ENCODE peak calls at places on chromosomes 6 and 20, in nine cellular contexts. R is astrocyte; P is endodermal cell; H is body of pancreas; G is ovary; V is CD8-positive, alpha-beta memory T cell; X is GM23248; D is cardiac muscle cell; K is NT2/D1. F is an unnamed sample.
A peak's percentile ranks its signal among the peaks of the same experiment; 100 is the strongest.

GRCh38 chr20:14470231-14470894 is 133.0 kb upstream of the FLRT3 start:
- DNase-seq in R (no peak), P (no peak), H (peak; percentile 75), G (no peak), V (no peak), X (no peak), D (no peak), K (no peak), F (no peak)

GRCh38 chr6:22082278-22082677 is 214.6 kb downstream of the PRL start:
- DNase-seq in R (peak; percentile 55), P (no peak), H (peak; percentile 32), G (no peak), V (no peak), X (peak; percentile 49), D (no peak), K (no peak), F (no peak)

GRCh38 chr20:2475850-2476741 is 5.5 kb upstream of the SNRPB start:
- DNase-seq in R (no peak), P (no peak), H (no peak), G (no peak), V (no peak), X (no peak), D (no peak), K (no peak), F (no peak)

GRCh38 chr20:11585752-11586352 is 331.8 kb upstream of the BTBD3 start:
- DNase-seq in R (peak; percentile 1), P (no peak), H (no peak), G (no peak), V (no peak), X (peak; percentile 28), D (peak; percentile 29), K (no peak), F (no peak)

GRCh38 chr6:72810571-72811280 is 188.9 kb downstream of the KCNQ5 start:
- DNase-seq in R (no peak), P (no peak), H (no peak), G (no peak), V (no peak), X (peak; percentile 34), D (no peak), K (no peak), F (no peak)

GRCh38 chr6:124389127-124389526 is 573.1 kb upstream of the RNF217 start:
- DNase-seq in R (no peak), P (no peak), H (no peak), G (no peak), V (no peak), X (no peak), D (no peak), K (no peak), F (no peak)

GRCh38 chr6:44548319-44548718 is 160.8 kb downstream of the CDC5L start:
- DNase-seq in R (no peak), P (no peak), H (no peak), G (no peak), V (no peak), X (no peak), D (no peak), K (no peak), F (no peak)

GRCh38 chr6:137874204-137875001 is 7.3 kb downstream of the TNFAIP3 start:
- DNase-seq in R (no peak), P (no peak), H (no peak), G (no peak), V (no peak), X (no peak), D (no peak), K (no peak), F (no peak)

GRCh38 chr6:68777956-68778355 is 142.9 kb downstream of the ADGRB3 start:
- DNase-seq in R (peak; percentile 42), P (no peak), H (no peak), G (no peak), V (no peak), X (peak; percentile 7), D (peak; percentile 12), K (no peak), F (peak; percentile 64)

GRCh38 chr6:47852727-47853126 is 70.9 kb downstream of the OPN5 start:
- DNase-seq in R (no peak), P (no peak), H (no peak), G (no peak), V (no peak), X (no peak), D (no peak), K (no peak), F (no peak)

GRCh38 chr6:158020811-158021210 is 39.1 kb downstream of the SYNJ2 start:
- DNase-seq in R (no peak), P (no peak), H (no peak), G (no peak), V (no peak), X (no peak), D (no peak), K (no peak), F (no peak)

GRCh38 chr6:10140824-10141223 is 274.1 kb downstream of the TFAP2A start:
- DNase-seq in R (no peak), P (no peak), H (no peak), G (no peak), V (no peak), X (no peak), D (no peak), K (no peak), F (no peak)

GRCh38 chr6:112253842-112254816 is at the start of gene LAMA4:
- DNase-seq in R (peak; percentile 84), P (peak; percentile 85), H (peak; percentile 50), G (peak; percentile 55), V (no peak), X (peak; percentile 83), D (peak; percentile 69), K (no peak), F (peak; percentile 16)

GRCh38 chr6:27163858-27164257 is 83.6 kb upstream of the PRSS16 start:
- DNase-seq in R (no peak), P (no peak), H (no peak), G (no peak), V (no peak), X (no peak), D (no peak), K (no peak), F (no peak)

GRCh38 chr6:151087861-151088598 is 151.7 kb upstream of the AKAP12 start:
- DNase-seq in R (peak; percentile 87), P (peak; percentile 29), H (peak; percentile 48), G (peak; percentile 63), V (no peak), X (peak; percentile 26), D (peak; percentile 57), K (no peak), F (no peak)

DNA sequence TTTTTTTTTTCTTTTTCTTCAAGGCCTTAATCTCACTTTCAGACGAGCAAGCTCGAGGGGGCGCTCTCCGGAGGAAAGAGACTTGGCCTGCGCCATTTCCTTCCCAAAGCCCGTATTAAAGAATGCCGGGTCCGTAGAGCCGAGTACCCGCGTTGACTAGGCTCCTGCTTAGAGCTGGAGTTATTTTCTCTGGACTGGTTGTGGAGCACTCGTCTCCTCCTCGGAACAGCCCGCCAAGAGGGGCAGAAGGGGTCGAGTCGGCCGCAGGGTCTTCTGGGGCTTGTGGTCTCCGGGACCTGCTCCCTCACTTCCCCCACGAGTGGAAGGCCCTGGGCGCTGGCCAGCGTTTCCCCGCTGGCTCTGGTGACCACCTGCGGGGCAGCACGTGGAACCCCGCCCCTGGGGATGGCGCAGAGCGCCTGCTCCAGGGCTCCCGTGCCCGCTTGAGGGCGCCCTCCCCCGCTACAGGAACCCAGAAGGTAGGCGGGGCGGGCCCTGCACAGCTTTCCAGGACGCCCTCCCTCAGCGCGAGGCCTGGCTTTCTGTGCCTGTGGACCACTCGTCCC is 2.7 kb upstream of the MEI4 start:
- DNase-seq in R (no peak), P (peak; percentile 96), H (peak; percentile 95), G (no peak), V (no peak), X (no peak), D (peak; percentile 73), K (peak; percentile 64), F (no peak)
- H3K4me3 ChIP-seq in R (no peak overlapping the region), P (no peak overlapping the region), H (peak overlapping the region; percentile 35), G (no peak overlapping the region), V (no peak overlapping the region), X (no peak overlapping the region), D (peak overlapping the region; percentile 16), K (peak overlapping the region; percentile 16), F (no peak overlapping the region)

GRCh38 chr20:17775600-17775999 is 75.8 kb downstream of the BANF2 start:
- DNase-seq in R (no peak), P (no peak), H (no peak), G (no peak), V (no peak), X (no peak), D (no peak), K (no peak), F (no peak)
- H3K36me3 ChIP-seq in R (no peaks in the 10 kb centered on the region), P (no peaks in the 10 kb centered on the region), H (no peaks in the 10 kb centered on the region), G (no peaks in the 10 kb centered on the region), V (no peaks in the 10 kb centered on the region), X (no peaks in the 10 kb centered on the region), D (no peaks in the 10 kb centered on the region), K (no peaks in the 10 kb centered on the region), F (no peaks in the 10 kb centered on the region)

DNA sequence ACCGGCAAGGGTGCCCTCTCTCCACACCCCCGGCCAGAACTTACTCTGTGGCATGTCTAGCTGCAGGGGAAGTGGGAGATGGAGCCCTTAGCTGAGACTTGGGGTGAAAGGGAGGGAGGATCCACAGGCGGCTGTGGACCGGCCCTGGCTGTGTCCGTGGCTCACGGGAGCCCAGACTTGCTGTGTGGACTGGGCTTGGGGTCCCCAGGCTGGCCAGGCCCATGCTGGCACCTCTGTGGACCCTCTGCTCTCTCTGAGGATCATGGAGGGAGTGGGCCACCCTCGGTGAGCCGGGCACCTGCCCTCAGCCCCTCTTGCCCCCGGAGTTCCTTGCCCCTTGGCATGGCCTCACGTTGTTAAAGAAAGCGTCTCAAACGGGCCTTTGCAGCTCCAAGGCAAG is 8.9 kb upstream of the NTSR1 start:
- DNase-seq in R (no peak), P (no peak), H (no peak), G (no peak), V (no peak), X (no peak), D (no peak), K (no peak), F (no peak)
- H3K4me3 ChIP-seq in R (no peak overlapping the region), P (no peak overlapping the region), H (no peak overlapping the region), G (no peak overlapping the region), V (no peak overlapping the region), X (no peak overlapping the region), D (no peak overlapping the region), K (no peak overlapping the region), F (no peak overlapping the region)

GRCh38 chr20:41065716-41066115 is 37.1 kb downstream of the TOP1 start:
- DNase-seq in R (no peak), P (no peak), H (no peak), G (no peak), V (no peak), X (no peak), D (no peak), K (no peak), F (no peak)
- H3K36me3 ChIP-seq in R (peaks cover 30% of the 10 kb centered on the region), P (peaks cover 69% of the 10 kb centered on the region), H (no peaks in the 10 kb centered on the region), G (no peaks in the 10 kb centered on the region), V (peaks cover 4% of the 10 kb centered on the region), X (peaks cover 23% of the 10 kb centered on the region), D (peaks cover 26% of the 10 kb centered on the region), K (peaks cover 64% of the 10 kb centered on the region), F (peaks cover 93% of the 10 kb centered on the region)

DNA sequence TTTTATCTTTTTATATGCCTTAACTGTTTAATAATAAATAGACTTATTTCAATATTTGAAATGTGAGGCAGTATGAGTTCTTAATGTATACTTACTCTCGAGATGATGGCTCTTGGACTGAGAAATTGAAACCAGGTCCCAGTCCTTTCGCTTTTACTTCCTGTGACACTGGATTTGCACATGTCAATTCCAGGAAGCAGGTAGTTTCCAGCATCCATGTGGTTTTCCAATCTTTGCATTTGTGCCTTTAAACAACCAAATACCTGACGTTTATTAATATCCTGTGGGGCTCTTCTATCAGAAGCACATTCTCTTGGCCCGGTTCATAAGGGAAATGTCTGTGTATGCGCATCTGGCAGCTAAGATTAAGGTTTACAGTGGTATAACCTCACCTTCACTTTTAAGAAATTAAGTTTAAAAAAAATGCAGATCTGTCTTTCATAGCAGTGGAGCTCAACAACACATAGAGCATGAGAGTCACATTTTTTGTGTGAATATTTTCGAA is 13.1 kb downstream of the UTRN start:
- DNase-seq in R (no peak), P (peak; percentile 5), H (peak; percentile 27), G (no peak), V (no peak), X (no peak), D (no peak), K (no peak), F (no peak)
- H3K4me3 ChIP-seq in R (no peak overlapping the region), P (no peak overlapping the region), H (no peak overlapping the region), G (no peak overlapping the region), V (no peak overlapping the region), X (no peak overlapping the region), D (no peak overlapping the region), K (no peak overlapping the region), F (no peak overlapping the region)

F was measured in SJCRH30.